ENCODE peak calls at places on chromosomes 2 and 18, in six cellular contexts. I, Q, K, A, V and L are unnamed samples. For H3K9me3 and H3K27me3, the result is how much of the 10 kb centered on the place peaks cover.

GRCh38 chr2:176885661-176886060 is 326.9 kb upstream of the HNRNPA3 start:
- DNase-seq in A (no peak), K (no peak), V (no peak), I (no peak), Q (no peak), L (no peak)

GRCh38 chr18:51433881-51434280 is 236.4 kb upstream of the MEX3C start:
- DNase-seq in K (no peak), V (no peak), A (no peak), I (no peak), Q (no peak), L (no peak)

GRCh38 chr18:70195014-70195614 is 10.4 kb downstream of the RTTN start:
- DNase-seq in V (no peak), I (no peak), K (no peak), Q (no peak), A (no peak), L (peak)

GRCh38 chr2:38075436-38076249 is at the start of gene CYP1B1:
- DNase-seq in I (no peak), V (no peak), K (peak), A (peak), Q (peak), L (no peak)

GRCh38 chr18:13464432-13465125 is 246.0 kb downstream of the LDLRAD4 start:
- DNase-seq in K (no peak), Q (peak), I (no peak), A (no peak), V (peak), L (peak)

GRCh38 chr18:23716516-23716915 is 27.3 kb downstream of the LAMA3 start:
- DNase-seq in Q (no peak), V (no peak), A (no peak), I (peak), K (no peak), L (no peak)

GRCh38 chr2:25470792-25471191 is 129.1 kb upstream of the DNMT3A start:
- DNase-seq in Q (no peak), A (no peak), V (no peak), I (peak), K (no peak), L (no peak)

GRCh38 chr18:79825913-79826312 is 28.2 kb downstream of the KCNG2 start:
- DNase-seq in I (no peak), V (no peak), A (no peak), Q (peak), K (no peak), L (no peak)

GRCh38 chr2:39359453-39360038 is 77.5 kb downstream of the MAP4K3 start:
- DNase-seq in I (no peak), A (no peak), V (no peak), K (no peak), Q (no peak), L (no peak)

GRCh38 chr18:70636991-70637390 is 348.1 kb downstream of the SOCS6 start:
- DNase-seq in Q (no peak), I (no peak), V (no peak), A (no peak), K (no peak), L (no peak)

GRCh38 chr2:54500404-54501147 is 44.4 kb downstream of the SPTBN1 start:
- DNase-seq in V (peak), K (no peak), I (no peak), Q (no peak), A (no peak), L (no peak)

GRCh38 chr2:205772983-205773382 is 90.7 kb downstream of the NRP2 start:
- DNase-seq in V (no peak), Q (no peak), A (no peak), K (no peak), I (no peak), L (no peak)

GRCh38 chr18:70072678-70073077 is 125.0 kb upstream of the CD226 start:
- DNase-seq in A (no peak), K (no peak), Q (no peak), V (no peak), I (peak), L (no peak)

GRCh38 chr2:154698238-154698788 is at the start of gene KCNJ3:
- DNase-seq in Q (no peak), V (no peak), I (no peak), K (no peak), A (no peak), L (no peak)

GRCh38 chr2:45259547-45260160 is 250.4 kb upstream of the SIX2 start:
- DNase-seq in K (no peak), I (no peak), A (no peak), Q (no peak), V (no peak), L (no peak)

GRCh38 chr2:57527685-57528084 is 518.9 kb upstream of the VRK2 start:
- DNase-seq in A (no peak), Q (no peak), V (no peak), I (no peak), K (no peak), L (no peak)

GRCh38 chr2:114049826-114050225 is 159.9 kb downstream of the ACTR3 start:
- DNase-seq in V (no peak), I (no peak), K (no peak), A (no peak), Q (no peak), L (no peak)

GRCh38 chr18:44841769-44842587 is 161.3 kb downstream of the SETBP1 start:
- DNase-seq in V (no peak), Q (no peak), K (no peak), I (no peak), A (no peak), L (no peak)

GRCh38 chr2:108128226-108128786 is 111.5 kb upstream of the SULT1C3 start:
- DNase-seq in I (no peak), A (no peak), V (no peak), K (no peak), Q (no peak), L (no peak)

GRCh38 chr2:72933207-72933606 is 15.9 kb downstream of the EMX1 start:
- DNase-seq in I (no peak), V (no peak), A (no peak), K (no peak), Q (no peak), L (no peak)

GRCh38 chr2:187372213-187372612 is 75.8 kb downstream of the CALCRL start:
- DNase-seq in Q (no peak), K (no peak), V (no peak), A (no peak), I (peak), L (no peak)

GRCh38 chr2:23532311-23533013 is 147.5 kb downstream of the KLHL29 start:
- DNase-seq in I (no peak), K (no peak), V (no peak), A (no peak), Q (no peak), L (no peak)

GRCh38 chr18:35553300-35553699 is 28.2 kb upstream of the GALNT1 start:
- DNase-seq in I (no peak), K (no peak), Q (no peak), V (no peak), A (no peak), L (no peak)

GRCh38 chr2:65227035-65227470 is 578 bp upstream of the ACTR2 start:
- DNase-seq in Q (peak), A (no peak), I (no peak), V (no peak), K (no peak), L (no peak)

GRCh38 chr2:68287580-68288441 is 31.9 kb downstream of the CNRIP1 start:
- DNase-seq in I (peak), V (peak), K (no peak), A (no peak), Q (no peak), L (no peak)

GRCh38 chr18:66495844-66496243 is 108.0 kb downstream of the CDH19 start:
- DNase-seq in K (no peak), I (peak), Q (peak), A (peak), V (peak), L (no peak)

GRCh38 chr18:52465391-52465790 is 125.4 kb downstream of the DCC start:
- DNase-seq in I (no peak), K (no peak), V (no peak), A (peak), Q (no peak), L (no peak)

GRCh38 chr2:101063352-101063751 is 61.3 kb downstream of the RPL31 start:
- DNase-seq in I (peak), Q (no peak), A (no peak), K (no peak), V (no peak), L (no peak)

GRCh38 chr2:217387776-217388381 is 528.0 kb upstream of the TNP1 start:
- DNase-seq in K (no peak), Q (no peak), A (peak), V (no peak), I (no peak), L (no peak)

GRCh38 chr2:108912629-108912902 is 76.5 kb downstream of the EDAR start:
- DNase-seq in Q (no peak), V (no peak), I (no peak), A (no peak), K (no peak), L (no peak)

GRCh38 chr2:66301073-66301766 is 133.7 kb upstream of the MEIS1 start:
- DNase-seq in V (peak), Q (no peak), K (no peak), A (no peak), I (peak), L (no peak)

GRCh38 chr2:120220756-120221155 is 2.4 kb downstream of the TMEM185B start:
- DNase-seq in K (no peak), Q (no peak), V (no peak), I (no peak), A (no peak), L (no peak)
- H3K9me3 ChIP-seq in K (under half), Q (under half), V (under half), I (under half), A (under half), L (under half)

GRCh38 chr2:26521054-26521912 is 43.4 kb upstream of the OTOF start:
- DNase-seq in A (peak), V (no peak), Q (no peak), K (no peak), I (no peak), L (no peak)
- H3K27me3 ChIP-seq in A (under half), V (under half), Q (under half), K (under half), I (under half), L (under half)

DNA sequence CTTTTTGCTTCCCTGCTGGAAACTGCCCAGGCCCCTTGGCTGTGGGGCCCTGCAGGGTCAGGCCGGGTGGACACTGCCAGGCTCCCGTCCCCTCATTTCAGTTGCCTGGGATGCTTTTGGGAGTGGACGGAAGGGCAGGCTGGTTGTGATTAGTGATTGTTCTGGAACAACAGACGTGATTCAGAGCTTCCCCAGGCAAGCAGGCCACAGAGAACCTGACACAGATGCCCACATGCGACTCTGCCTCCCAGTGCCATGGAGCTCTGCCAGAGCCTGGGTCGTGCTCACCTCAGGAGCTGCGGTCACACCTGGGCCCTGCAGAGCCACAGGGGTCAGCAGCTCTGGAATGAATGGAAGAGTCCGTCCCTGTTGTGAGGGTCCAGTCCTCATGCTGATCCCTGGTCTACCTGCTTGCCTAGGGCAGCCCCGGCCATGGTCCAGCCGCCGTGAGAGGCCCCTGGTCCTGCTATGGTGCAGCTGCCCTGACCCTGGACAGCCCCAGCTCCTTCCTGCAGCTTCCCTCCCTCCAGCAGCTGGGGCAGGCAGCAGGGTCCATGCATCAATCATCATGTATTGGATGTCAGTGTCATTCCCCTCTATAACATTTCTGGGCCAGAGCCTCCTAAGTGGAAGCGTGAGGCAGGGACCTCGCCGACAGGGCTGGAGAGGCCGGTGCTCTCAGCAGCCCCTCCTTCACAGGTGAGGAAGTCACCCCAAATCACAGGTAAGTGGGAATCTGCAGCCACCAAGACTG is 518.6 kb upstream of the MYT1L start:
- DNase-seq in K (no peak), I (no peak), V (no peak), Q (no peak), A (no peak), L (no peak)
- H3K9me3 ChIP-seq in K (under half), I (under half), V (under half), Q (under half), A (under half), L (under half)

DNA sequence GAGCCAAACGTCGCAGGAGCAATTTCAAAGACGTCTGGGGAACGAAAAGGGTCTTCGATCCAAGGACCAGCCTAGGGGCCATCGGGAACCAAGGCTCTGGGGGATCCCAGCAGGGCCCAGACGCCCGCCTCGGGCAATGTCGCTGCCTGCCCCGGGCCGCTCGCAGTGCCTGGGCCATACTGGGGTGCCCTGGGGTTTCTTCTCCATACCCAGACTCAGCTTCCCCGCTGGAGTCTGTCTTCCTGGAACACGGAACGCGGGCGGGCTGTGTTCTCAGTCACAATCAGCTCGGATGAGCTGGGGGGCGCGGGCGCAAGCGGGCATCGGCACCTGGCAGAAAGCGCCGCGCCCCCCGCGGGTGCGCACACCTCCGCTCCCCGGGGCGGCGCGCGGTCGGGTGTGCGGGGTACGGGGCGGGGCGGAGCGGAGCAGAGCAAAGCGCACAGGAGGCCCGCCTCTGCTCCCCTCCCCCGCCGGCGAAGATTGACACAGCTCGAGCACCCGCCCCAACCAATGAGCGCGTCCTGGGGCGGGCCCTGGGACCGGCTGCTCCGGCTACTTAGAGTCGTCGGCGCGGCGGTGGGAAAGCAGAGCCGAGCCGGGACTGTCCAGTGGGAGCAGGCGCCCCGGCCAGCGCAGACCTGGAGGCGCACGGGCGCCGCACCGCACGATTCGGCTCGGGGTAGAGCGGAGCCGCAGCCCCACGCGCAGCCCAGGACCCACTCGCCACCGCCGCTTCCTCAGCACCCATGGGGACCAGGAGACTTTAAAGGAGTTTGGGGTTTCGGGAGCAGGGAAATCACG is at the start of gene LRATD1:
- DNase-seq in A (peak), I (peak), Q (peak), K (peak), V (peak), L (no peak)
- H3K27me3 ChIP-seq in A (half or more), I (under half), Q (under half), K (under half), V (under half), L (under half)

GRCh38 chr2:239830718-239831271 is 194.3 kb downstream of the NDUFA10 start:
- DNase-seq in Q (no peak), V (no peak), K (no peak), A (no peak), I (no peak), L (no peak)
- H3K9me3 ChIP-seq in Q (under half), V (under half), K (under half), A (under half), I (under half), L (under half)

GRCh38 chr2:59904145-59904544 is 649.3 kb downstream of the BCL11A start:
- DNase-seq in V (no peak), I (no peak), A (no peak), Q (no peak), K (no peak), L (no peak)

GRCh38 chr2:59899692-59900091 is 653.8 kb downstream of the BCL11A start:
- DNase-seq in V (no peak), A (peak), Q (no peak), K (no peak), I (no peak), L (no peak)

GRCh38 chr2:59896499-59896898 is 657.0 kb downstream of the BCL11A start:
- DNase-seq in A (no peak), V (no peak), I (no peak), Q (no peak), K (no peak), L (no peak)

GRCh38 chr2:59905731-59906130 is 647.7 kb downstream of the BCL11A start:
- DNase-seq in I (no peak), K (no peak), Q (no peak), V (no peak), A (no peak), L (no peak)

DNA sequence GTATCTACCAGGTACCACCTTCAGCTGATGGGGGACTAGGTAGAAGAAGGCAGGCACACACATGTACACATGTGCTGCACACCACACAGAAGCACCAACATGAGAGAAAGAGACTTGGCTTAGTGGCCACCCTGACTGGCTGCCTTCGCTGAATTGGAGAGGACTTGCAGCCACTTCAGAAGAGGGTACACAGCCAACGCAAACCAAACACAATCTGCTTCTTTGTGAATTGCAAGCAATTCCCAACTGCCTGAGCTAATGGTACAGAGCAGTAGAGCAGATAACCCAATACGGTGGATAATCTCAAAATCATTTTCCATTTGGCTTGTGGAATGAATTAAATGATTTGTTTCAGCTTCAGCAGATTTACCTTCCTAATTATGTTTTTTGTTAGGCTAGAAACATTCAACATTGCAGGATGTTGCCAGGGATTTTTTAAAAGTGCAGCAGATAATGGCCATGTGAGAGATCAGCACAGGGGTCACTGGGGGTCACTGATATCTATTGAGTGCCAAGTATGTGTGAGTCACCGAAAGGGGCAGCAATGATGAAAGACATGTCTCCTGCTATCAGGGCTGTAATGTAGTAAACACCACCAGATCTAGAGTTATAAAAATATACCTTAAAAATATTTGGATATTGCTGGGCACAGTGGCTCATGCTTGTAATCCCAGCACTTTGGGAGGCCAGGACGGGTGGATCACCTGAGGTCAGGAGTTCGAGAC is 652.6 kb downstream of the BCL11A start:
- DNase-seq in I (no peak), V (no peak), A (no peak), K (no peak), Q (no peak), L (no peak)
- H3K27me3 ChIP-seq in I (under half), V (under half), A (under half), K (under half), Q (under half), L (under half)

DNA sequence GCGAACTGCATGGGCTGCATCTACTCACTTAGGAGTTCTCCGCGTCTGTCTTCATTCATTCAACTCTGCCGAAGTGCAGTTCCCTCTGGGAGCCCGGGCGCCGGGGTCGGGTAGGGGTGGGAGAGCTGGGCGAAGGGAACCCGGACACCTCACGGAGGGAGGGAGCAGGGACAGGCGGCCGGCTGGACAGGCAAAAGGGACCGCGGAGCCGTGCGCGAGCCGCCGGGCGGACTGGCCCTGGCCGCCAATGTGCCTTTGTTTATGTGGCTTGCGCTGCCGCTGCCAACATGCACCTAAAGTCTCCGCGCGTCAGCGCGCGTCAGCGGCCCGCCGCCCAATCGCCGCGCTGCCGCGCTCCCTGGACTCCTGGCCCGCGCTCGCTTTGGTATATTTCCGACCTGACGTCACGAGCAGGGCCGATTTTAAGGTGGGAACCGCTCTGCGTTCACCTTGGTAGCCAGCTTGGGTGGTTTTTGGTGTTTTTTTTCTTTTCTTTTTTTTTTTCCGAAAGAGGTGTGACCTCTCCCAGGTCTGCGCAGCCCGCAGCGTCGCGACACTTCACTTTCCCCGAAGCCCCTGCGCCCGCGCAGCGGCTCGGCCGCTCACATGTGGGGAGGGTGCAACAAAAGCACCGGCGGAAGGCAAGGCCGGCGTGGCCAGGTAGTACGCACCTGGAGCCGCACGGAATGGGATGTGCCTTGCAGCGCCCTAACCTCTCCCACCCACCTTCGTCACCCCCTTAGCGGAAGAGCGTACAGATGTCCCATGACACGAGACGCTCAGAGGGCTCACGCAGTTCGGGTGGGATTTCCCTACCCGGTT is at the start of gene NR4A2:
- DNase-seq in K (peak), A (peak), V (peak), I (peak), Q (peak), L (peak)
- H3K9me3 ChIP-seq in K (under half), A (under half), V (under half), I (under half), Q (under half), L (under half)